ENCODE peak calls at places on chromosomes 3 and 15, in seven cellular contexts. S, K, P, R, D, B and X are unnamed samples.

GRCh38 chr15:68730491-68731317 is 90.0 kb downstream of the ANP32A start:
- DNase-seq in R (peak), D (peak), B (peak), P (peak), S (peak), K (peak), X (no peak)

GRCh38 chr15:57522148-57522547 is 69.6 kb upstream of the MYZAP start:
- DNase-seq in S (no peak), K (no peak), R (no peak), P (no peak), B (peak), D (no peak), X (no peak)

GRCh38 chr15:101578443-101578894 is 73.7 kb downstream of the TM2D3 start:
- DNase-seq in K (peak), B (no peak), D (no peak), P (peak), R (peak), S (peak), X (peak)

GRCh38 chr3:149273096-149273751 is 51.6 kb upstream of the CP start:
- DNase-seq in D (peak), R (peak), P (peak), S (peak), B (peak), K (peak), X (no peak)

GRCh38 chr15:48352474-48353072 is 21.3 kb downstream of the DUT start:
- DNase-seq in P (peak), B (peak), D (peak), S (peak), R (peak), K (peak), X (peak)

GRCh38 chr15:34699968-34700640 is 54.7 kb downstream of the GJD2 start:
- DNase-seq in S (no peak), R (no peak), K (no peak), B (no peak), P (no peak), D (no peak), X (no peak)

GRCh38 chr15:66707310-66708160 is 5.5 kb downstream of the SMAD6 start:
- DNase-seq in B (no peak), P (no peak), D (peak), R (peak), K (peak), S (peak), X (peak)

GRCh38 chr3:117547956-117548550 is 838.5 kb downstream of the TUSC7 start:
- DNase-seq in K (no peak), D (peak), P (no peak), S (no peak), B (no peak), R (no peak), X (no peak)

GRCh38 chr3:126846316-126846715 is 136.6 kb upstream of the PLXNA1 start:
- DNase-seq in P (peak), B (no peak), S (no peak), K (no peak), R (no peak), D (no peak), X (no peak)

GRCh38 chr3:46593274-46593862 is 19.0 kb upstream of the FAM240A start:
- DNase-seq in P (no peak), B (no peak), S (no peak), R (no peak), D (no peak), K (no peak), X (no peak)

GRCh38 chr3:22542311-22542710 is 660.8 kb upstream of the UBE2E2 start:
- DNase-seq in P (no peak), R (no peak), S (no peak), K (no peak), B (no peak), D (no peak), X (no peak)

GRCh38 chr3:140529096-140529495 is 148.8 kb upstream of the TRIM42 start:
- DNase-seq in R (no peak), K (no peak), S (no peak), B (no peak), P (peak), D (no peak), X (no peak)

GRCh38 chr3:17175187-17175839 is 290.6 kb downstream of the PLCL2 start:
- DNase-seq in P (peak), K (no peak), B (no peak), S (no peak), D (peak), R (no peak), X (no peak)

GRCh38 chr3:134338516-134339261 is 35.6 kb downstream of the AMOTL2 start:
- DNase-seq in R (no peak), K (no peak), B (no peak), P (no peak), D (no peak), S (no peak), X (no peak)

GRCh38 chr3:30428251-30428650 is 178.2 kb upstream of the TGFBR2 start:
- DNase-seq in B (no peak), R (no peak), K (no peak), P (peak), D (peak), S (no peak), X (no peak)

GRCh38 chr3:141066593-141066860 is 15.4 kb downstream of the SPSB4 start:
- DNase-seq in B (no peak), D (no peak), P (no peak), S (no peak), R (no peak), K (no peak), X (no peak)

GRCh38 chr3:155912574-155913190 is 42.2 kb downstream of the GMPS start:
- DNase-seq in S (no peak), K (no peak), D (peak), B (no peak), P (no peak), R (no peak), X (no peak)

GRCh38 chr3:50674349-50675178 is at the start of gene DOCK3:
- DNase-seq in B (peak), S (peak), R (peak), P (peak), K (peak), D (no peak), X (peak)

GRCh38 chr3:60633644-60634043 is 617.6 kb downstream of the FHIT start:
- DNase-seq in S (no peak), R (no peak), P (no peak), D (no peak), B (no peak), K (no peak), X (no peak)

GRCh38 chr15:45414215-45414885 is 36.0 kb upstream of the GATM start:
- DNase-seq in K (no peak), S (no peak), P (no peak), B (no peak), R (no peak), D (no peak), X (no peak)

GRCh38 chr3:162103808-162104207 is 607.2 kb downstream of the OTOL1 start:
- DNase-seq in B (no peak), D (no peak), R (no peak), P (no peak), K (no peak), S (no peak), X (no peak)

GRCh38 chr3:129282727-129283327 is 4.2 kb downstream of the HMCES start:
- DNase-seq in B (no peak), S (no peak), K (no peak), D (no peak), P (peak), R (no peak), X (no peak)

GRCh38 chr15:70707901-70708300 is 55.5 kb downstream of the UACA start:
- DNase-seq in S (no peak), P (no peak), D (no peak), K (no peak), B (no peak), R (no peak), X (no peak)
- TF ChIP-seq CTCF in S (no peak), P (no peak), D (no peak), K (no peak), B (no peak), R (no peak), X (no peak)

GRCh38 chr3:122356402-122356801 is 26.6 kb downstream of the MIX23 start:
- DNase-seq in B (no peak), S (peak), R (peak), P (peak), D (peak), K (peak), X (peak)
- TF ChIP-seq CTCF in B (no peak), S (peak), R (peak), P (peak), D (peak), K (no peak), X (no peak)

GRCh38 chr15:98583758-98584157 is 64.6 kb upstream of the IGF1R start:
- DNase-seq in B (no peak), D (no peak), P (no peak), R (no peak), S (no peak), K (no peak), X (no peak)

GRCh38 chr15:98582900-98583554 is 65.3 kb upstream of the IGF1R start:
- DNase-seq in R (no peak), D (no peak), P (no peak), B (no peak), S (no peak), K (no peak), X (peak)

GRCh38 chr15:98586066-98586465 is 62.3 kb upstream of the IGF1R start:
- DNase-seq in B (no peak), S (no peak), K (no peak), R (no peak), D (no peak), P (no peak), X (no peak)

GRCh38 chr15:98580577-98580976 is 67.8 kb upstream of the IGF1R start:
- DNase-seq in K (peak), S (peak), P (no peak), D (no peak), R (no peak), B (no peak), X (peak)

GRCh38 chr15:98581715-98582114 is 66.6 kb upstream of the IGF1R start:
- DNase-seq in K (no peak), R (no peak), B (no peak), S (no peak), D (no peak), P (no peak), X (no peak)
- TF ChIP-seq CTCF in K (no peak), R (no peak), B (no peak), S (peak), D (peak), P (peak), X (no peak)

GRCh38 chr3:64098686-64099085 is 75.4 kb upstream of the PSMD6 start:
- DNase-seq in R (no peak), P (peak), D (no peak), B (no peak), K (no peak), S (no peak), X (no peak)

GRCh38 chr3:64093825-64094712 is 70.8 kb upstream of the PSMD6 start:
- DNase-seq in P (no peak), K (no peak), S (no peak), D (no peak), R (no peak), B (no peak), X (no peak)

GRCh38 chr3:64097920-64098319 is 74.6 kb upstream of the PSMD6 start:
- DNase-seq in S (no peak), B (no peak), R (no peak), K (no peak), D (no peak), P (no peak), X (no peak)

GRCh38 chr3:64091501-64091900 is 68.2 kb upstream of the PSMD6 start:
- DNase-seq in D (no peak), R (no peak), P (no peak), B (no peak), S (no peak), K (no peak), X (no peak)

DNA sequence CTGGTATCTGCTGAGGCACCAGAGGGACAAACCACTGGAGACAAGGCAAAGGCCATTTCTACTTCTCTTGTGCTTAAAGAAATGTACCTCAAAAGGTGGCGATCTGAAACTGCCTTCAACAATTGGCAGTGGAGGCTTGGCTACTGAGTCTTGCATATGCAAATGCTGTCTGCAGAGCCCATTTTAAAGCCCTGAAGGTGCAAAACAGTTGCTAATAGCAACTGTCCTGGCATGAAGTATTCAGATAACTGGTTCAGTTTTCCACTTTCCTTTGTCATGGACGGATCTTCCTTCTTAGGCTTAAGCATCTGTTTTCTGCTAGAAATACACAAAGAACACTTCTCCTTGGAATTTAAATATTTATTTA is 71.4 kb upstream of the PSMD6 start:
- DNase-seq in D (no peak), P (no peak), B (no peak), R (no peak), K (no peak), S (no peak), X (no peak)
- TF ChIP-seq CTCF in D (no peak), P (no peak), B (no peak), R (no peak), K (no peak), S (no peak), X (no peak)

DNA sequence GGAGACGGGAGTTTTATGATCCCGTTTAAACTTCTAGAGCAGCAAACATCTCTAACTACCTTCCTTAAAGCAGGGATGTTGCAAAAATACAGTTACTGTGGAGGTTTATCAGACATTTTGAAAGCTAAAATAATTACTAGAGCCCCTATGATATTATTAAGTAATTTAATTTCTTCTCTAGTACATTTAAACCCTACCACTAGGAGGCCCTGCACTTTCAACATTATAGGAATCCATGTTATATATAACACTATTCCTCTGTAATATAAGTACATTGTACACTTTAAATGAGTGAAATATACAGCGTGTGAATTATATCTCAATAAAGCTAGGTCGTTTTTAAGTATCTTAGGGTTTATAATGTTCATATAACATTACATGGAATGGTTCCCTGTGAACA is 11.5 kb downstream of the SETMAR start:
- DNase-seq in S (no peak), P (no peak), D (no peak), B (no peak), R (no peak), K (no peak), X (no peak)
- TF ChIP-seq CTCF in S (peak), P (peak), D (peak), B (no peak), R (no peak), K (no peak), X (peak)

GRCh38 chr3:103009609-103010008 is 574.8 kb downstream of the ZPLD1 start:
- DNase-seq in D (no peak), K (no peak), S (no peak), R (no peak), P (no peak), B (no peak), X (no peak)

GRCh38 chr3:103002447-103002846 is 567.6 kb downstream of the ZPLD1 start:
- DNase-seq in D (no peak), R (no peak), P (no peak), B (no peak), S (no peak), K (no peak), X (no peak)

GRCh38 chr3:103006541-103006940 is 571.7 kb downstream of the ZPLD1 start:
- DNase-seq in K (no peak), B (no peak), S (no peak), D (no peak), R (no peak), P (no peak), X (no peak)
- TF ChIP-seq CTCF in K (no peak), B (no peak), S (no peak), D (no peak), R (no peak), P (no peak), X (no peak)

GRCh38 chr15:89096664-89097063 is 8.4 kb downstream of the ABHD2 start:
- DNase-seq in B (no peak), D (no peak), S (no peak), R (no peak), P (no peak), K (no peak), X (no peak)
- TF ChIP-seq CTCF in B (no peak), D (no peak), S (no peak), R (no peak), P (no peak), K (no peak), X (no peak)

GRCh38 chr15:94237903-94238302 is 6.5 kb downstream of the MCTP2 start:
- DNase-seq in S (no peak), D (no peak), B (no peak), K (no peak), R (no peak), P (no peak), X (no peak)

GRCh38 chr15:94234300-94234699 is 2.9 kb downstream of the MCTP2 start:
- DNase-seq in S (no peak), B (no peak), D (no peak), K (no peak), P (no peak), R (no peak), X (no peak)

GRCh38 chr15:94235041-94235440 is 3.7 kb downstream of the MCTP2 start:
- DNase-seq in D (no peak), B (no peak), R (no peak), S (no peak), K (no peak), P (no peak), X (no peak)

GRCh38 chr15:94236638-94237037 is 5.3 kb downstream of the MCTP2 start:
- DNase-seq in D (no peak), K (no peak), P (no peak), B (no peak), R (no peak), S (no peak), X (no peak)

GRCh38 chr15:94235681-94236080 is 4.3 kb downstream of the MCTP2 start:
- DNase-seq in R (no peak), K (no peak), S (no peak), P (no peak), D (no peak), B (no peak), X (no peak)
- TF ChIP-seq CTCF in R (no peak), K (no peak), S (no peak), P (no peak), D (no peak), B (no peak), X (no peak)

GRCh38 chr3:42660131-42660715 is 6.7 kb downstream of the ZBTB47 start:
- DNase-seq in K (no peak), B (no peak), R (no peak), P (no peak), D (no peak), S (no peak), X (no peak)

GRCh38 chr3:42662037-42662812 is 8.7 kb downstream of the ZBTB47 start:
- DNase-seq in D (no peak), B (no peak), K (no peak), P (no peak), R (no peak), S (no peak), X (no peak)

GRCh38 chr3:42661593-42662022 is 8.1 kb downstream of the ZBTB47 start:
- DNase-seq in S (no peak), R (no peak), D (no peak), P (no peak), B (no peak), K (no peak), X (no peak)

GRCh38 chr3:42659451-42660130 is 6.1 kb downstream of the ZBTB47 start:
- DNase-seq in S (no peak), K (no peak), D (no peak), R (no peak), B (no peak), P (no peak), X (no peak)

DNA sequence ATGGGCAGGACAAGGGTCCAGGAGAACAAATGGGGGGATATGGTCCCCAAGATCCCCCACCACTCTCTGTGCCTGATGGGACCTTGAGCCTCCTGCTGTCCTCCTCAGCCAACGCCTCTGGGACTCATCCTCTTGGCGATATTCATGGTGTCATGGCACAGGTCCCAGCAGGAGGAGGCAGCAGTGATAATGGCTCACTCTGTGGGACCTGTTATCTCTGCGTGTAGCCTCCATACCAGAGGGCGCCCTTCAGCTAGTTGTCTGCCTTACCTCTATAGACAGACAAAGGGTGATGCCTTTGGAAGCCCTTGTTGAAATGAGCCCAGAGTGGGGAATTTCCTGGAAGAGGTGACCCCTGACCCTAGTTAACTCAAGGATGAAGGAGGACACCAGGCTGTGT is 7.4 kb downstream of the ZBTB47 start:
- DNase-seq in P (no peak), K (no peak), B (no peak), S (no peak), D (no peak), R (no peak), X (no peak)
- TF ChIP-seq CTCF in P (peak), K (no peak), B (no peak), S (no peak), D (peak), R (no peak), X (no peak)

DNA sequence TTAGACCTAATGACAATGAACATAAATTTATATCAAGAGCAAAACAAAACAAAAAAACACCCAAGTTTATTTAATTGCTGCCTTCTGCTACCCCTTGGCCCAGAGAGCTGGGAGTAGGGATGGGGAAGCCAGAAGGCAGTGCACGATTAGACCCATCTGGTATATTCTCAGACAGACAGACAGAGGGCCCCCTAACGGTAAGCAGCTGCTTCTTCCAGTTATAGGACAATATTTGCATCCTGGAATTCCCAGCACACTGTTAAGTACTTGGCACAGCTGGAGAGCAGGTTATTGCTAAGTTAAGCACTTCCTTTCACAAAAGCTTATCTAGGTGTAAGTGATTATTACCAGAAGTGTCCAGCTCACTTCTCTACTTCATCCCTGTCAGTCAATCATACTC is 39.3 kb downstream of the C2CD4B start:
- DNase-seq in B (peak), R (peak), S (no peak), K (no peak), P (peak), D (peak), X (no peak)
- TF ChIP-seq CTCF in B (peak), R (no peak), S (no peak), K (no peak), P (peak), D (peak), X (no peak)